ENCODE peak calls at places on chromosomes 4 and X, in ten cellular contexts. One of them, this sample, is unnamed.

GRCh38 chr4:39285111-39285795 is 80.9 kb downstream of the RFC1 start:
- DNase-seq in psoas muscle: no peak
- DNase-seq in A549: no peak
- DNase-seq in transverse colon: no peak
- DNase-seq in SK-N-SH: no peak
- DNase-seq in left lung: no peak
- DNase-seq in heart right ventricle: no peak
- DNase-seq in CD8-positive, alpha-beta T cell: no peak
- DNase-seq in AG04450: no peak
- DNase-seq in lung: no peak
- DNase-seq in this sample: no peak

GRCh38 chr4:2296621-2297601 is 35.0 kb upstream of the MXD4 start:
- DNase-seq in psoas muscle: no peak
- DNase-seq in A549: no peak
- DNase-seq in transverse colon: no peak
- DNase-seq in SK-N-SH: peak
- DNase-seq in left lung: peak
- DNase-seq in heart right ventricle: no peak
- DNase-seq in CD8-positive, alpha-beta T cell: no peak
- DNase-seq in AG04450: no peak
- DNase-seq in lung: no peak
- DNase-seq in this sample: no peak

GRCh38 chrX:103847174-103847870 is 15.3 kb upstream of the RAB9B start:
- DNase-seq in psoas muscle: no peak
- DNase-seq in A549: no peak
- DNase-seq in transverse colon: no peak
- DNase-seq in SK-N-SH: no peak
- DNase-seq in left lung: no peak
- DNase-seq in heart right ventricle: no peak
- DNase-seq in CD8-positive, alpha-beta T cell: no peak
- DNase-seq in AG04450: no peak
- DNase-seq in lung: no peak
- DNase-seq in this sample: no peak

GRCh38 chr4:41670530-41670929 is 78.0 kb downstream of the PHOX2B start:
- DNase-seq in psoas muscle: no peak
- DNase-seq in A549: no peak
- DNase-seq in transverse colon: no peak
- DNase-seq in SK-N-SH: no peak
- DNase-seq in left lung: no peak
- DNase-seq in heart right ventricle: peak
- DNase-seq in CD8-positive, alpha-beta T cell: no peak
- DNase-seq in AG04450: no peak
- DNase-seq in lung: no peak
- DNase-seq in this sample: no peak

GRCh38 chrX:38224160-38224559 is 3.5 kb upstream of the SRPX start:
- DNase-seq in psoas muscle: no peak
- DNase-seq in A549: no peak
- DNase-seq in transverse colon: no peak
- DNase-seq in SK-N-SH: no peak
- DNase-seq in left lung: no peak
- DNase-seq in heart right ventricle: no peak
- DNase-seq in CD8-positive, alpha-beta T cell: no peak
- DNase-seq in AG04450: no peak
- DNase-seq in lung: no peak
- DNase-seq in this sample: no peak

GRCh38 chrX:38817004-38817703 is 15.9 kb downstream of the MID1IP1 start:
- DNase-seq in psoas muscle: peak
- DNase-seq in A549: no peak
- DNase-seq in transverse colon: peak
- DNase-seq in SK-N-SH: no peak
- DNase-seq in left lung: no peak
- DNase-seq in heart right ventricle: peak
- DNase-seq in CD8-positive, alpha-beta T cell: no peak
- DNase-seq in AG04450: no peak
- DNase-seq in lung: peak
- DNase-seq in this sample: no peak

GRCh38 chr4:10951306-10951705 is 266.7 kb upstream of the CLNK start:
- DNase-seq in psoas muscle: no peak
- DNase-seq in A549: no peak
- DNase-seq in transverse colon: no peak
- DNase-seq in SK-N-SH: no peak
- DNase-seq in left lung: no peak
- DNase-seq in heart right ventricle: no peak
- DNase-seq in CD8-positive, alpha-beta T cell: no peak
- DNase-seq in AG04450: no peak
- DNase-seq in lung: no peak
- DNase-seq in this sample: no peak

GRCh38 chr4:95510877-95511276 is 37.9 kb downstream of the UNC5C start:
- DNase-seq in psoas muscle: no peak
- DNase-seq in A549: no peak
- DNase-seq in transverse colon: no peak
- DNase-seq in SK-N-SH: no peak
- DNase-seq in left lung: no peak
- DNase-seq in heart right ventricle: no peak
- DNase-seq in CD8-positive, alpha-beta T cell: no peak
- DNase-seq in AG04450: no peak
- DNase-seq in lung: no peak
- DNase-seq in this sample: peak

GRCh38 chr4:167943872-167944505 is 148.3 kb upstream of the ANXA10 start:
- DNase-seq in psoas muscle: no peak
- DNase-seq in A549: no peak
- DNase-seq in transverse colon: no peak
- DNase-seq in SK-N-SH: no peak
- DNase-seq in left lung: no peak
- DNase-seq in heart right ventricle: no peak
- DNase-seq in CD8-positive, alpha-beta T cell: no peak
- DNase-seq in AG04450: no peak
- DNase-seq in lung: no peak
- DNase-seq in this sample: no peak

DNA sequence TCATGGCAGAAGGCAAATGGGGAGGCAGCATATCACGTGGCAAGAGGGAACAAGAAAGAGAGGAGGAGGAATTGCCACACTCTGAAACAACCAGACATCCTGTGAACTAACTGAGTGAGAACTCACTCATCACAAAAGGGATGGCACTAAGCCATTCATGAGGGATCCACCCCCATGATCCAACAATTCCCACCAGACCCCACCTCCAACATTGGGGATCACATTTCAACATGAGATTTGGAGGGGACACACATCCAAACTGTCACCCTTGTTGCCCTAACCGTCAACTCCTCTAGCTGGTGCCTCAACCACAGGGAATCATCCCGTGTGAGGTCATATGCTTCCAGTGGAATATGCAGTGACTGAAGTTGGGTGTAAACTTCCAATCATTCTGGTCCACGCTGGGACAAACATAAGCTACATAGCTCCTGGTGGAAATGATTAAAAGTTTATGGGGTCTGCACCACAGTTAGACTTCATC is 62.5 kb downstream of the TEX13C start:
- DNase-seq in psoas muscle: no peak
- DNase-seq in A549: no peak
- DNase-seq in transverse colon: no peak
- DNase-seq in SK-N-SH: no peak
- DNase-seq in left lung: no peak
- DNase-seq in heart right ventricle: no peak
- DNase-seq in CD8-positive, alpha-beta T cell: no peak
- DNase-seq in AG04450: no peak
- DNase-seq in lung: no peak
- DNase-seq in this sample: no peak
- H3K27ac ChIP-seq in psoas muscle: no peak
- H3K27ac ChIP-seq in A549: no peak
- H3K27ac ChIP-seq in transverse colon: no peak
- H3K27ac ChIP-seq in SK-N-SH: no peak
- H3K27ac ChIP-seq in left lung: no peak
- H3K27ac ChIP-seq in heart right ventricle: no peak
- H3K27ac ChIP-seq in CD8-positive, alpha-beta T cell: no peak
- H3K27ac ChIP-seq in AG04450: no peak
- H3K27ac ChIP-seq in lung: no peak
- H3K27ac ChIP-seq in this sample: no peak

DNA sequence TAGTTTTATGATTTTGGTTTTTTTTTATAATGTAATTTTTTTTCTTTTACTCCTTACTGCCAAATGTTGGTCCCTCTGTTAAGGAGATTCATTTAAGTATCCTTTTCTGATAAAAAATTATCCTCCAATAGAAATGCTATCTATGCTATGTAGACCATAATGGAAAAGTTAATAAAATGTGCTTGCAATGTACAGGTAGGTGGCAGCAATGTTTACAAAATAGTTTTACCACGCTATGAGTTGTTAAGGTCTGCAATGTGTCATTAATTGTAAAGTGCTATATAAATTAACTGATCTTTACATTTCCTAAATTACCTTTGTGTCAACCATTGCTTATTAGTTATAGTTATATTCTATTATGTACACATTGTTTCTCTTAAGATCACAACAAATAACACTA is 3.8 kb upstream of the CENPC start:
- DNase-seq in psoas muscle: no peak
- DNase-seq in A549: no peak
- DNase-seq in transverse colon: no peak
- DNase-seq in SK-N-SH: peak
- DNase-seq in left lung: no peak
- DNase-seq in heart right ventricle: no peak
- DNase-seq in CD8-positive, alpha-beta T cell: no peak
- DNase-seq in AG04450: no peak
- DNase-seq in lung: no peak
- DNase-seq in this sample: no peak
- TF ChIP-seq CTCF in psoas muscle: no peak
- TF ChIP-seq CTCF in A549: peak
- TF ChIP-seq CTCF in transverse colon: peak
- TF ChIP-seq CTCF in SK-N-SH: peak
- TF ChIP-seq CTCF in left lung: no peak
- TF ChIP-seq CTCF in heart right ventricle: peak
- TF ChIP-seq CTCF in CD8-positive, alpha-beta T cell: peak
- TF ChIP-seq CTCF in AG04450: no peak
- TF ChIP-seq CTCF in lung: peak
- TF ChIP-seq CTCF in this sample: peak

GRCh38 chr4:134622194-134622593 is 420.6 kb upstream of the PABPC4L start:
- DNase-seq in psoas muscle: no peak
- DNase-seq in A549: no peak
- DNase-seq in transverse colon: no peak
- DNase-seq in SK-N-SH: no peak
- DNase-seq in left lung: no peak
- DNase-seq in heart right ventricle: no peak
- DNase-seq in CD8-positive, alpha-beta T cell: no peak
- DNase-seq in AG04450: no peak
- DNase-seq in lung: no peak
- DNase-seq in this sample: no peak

GRCh38 chr4:134628074-134628473 is 426.5 kb upstream of the PABPC4L start:
- DNase-seq in psoas muscle: no peak
- DNase-seq in A549: no peak
- DNase-seq in transverse colon: no peak
- DNase-seq in SK-N-SH: no peak
- DNase-seq in left lung: no peak
- DNase-seq in heart right ventricle: no peak
- DNase-seq in CD8-positive, alpha-beta T cell: no peak
- DNase-seq in AG04450: no peak
- DNase-seq in lung: no peak
- DNase-seq in this sample: no peak

GRCh38 chr4:134627386-134627785 is 425.8 kb upstream of the PABPC4L start:
- DNase-seq in psoas muscle: no peak
- DNase-seq in A549: no peak
- DNase-seq in transverse colon: peak
- DNase-seq in SK-N-SH: no peak
- DNase-seq in left lung: no peak
- DNase-seq in heart right ventricle: no peak
- DNase-seq in CD8-positive, alpha-beta T cell: no peak
- DNase-seq in AG04450: no peak
- DNase-seq in lung: no peak
- DNase-seq in this sample: no peak

DNA sequence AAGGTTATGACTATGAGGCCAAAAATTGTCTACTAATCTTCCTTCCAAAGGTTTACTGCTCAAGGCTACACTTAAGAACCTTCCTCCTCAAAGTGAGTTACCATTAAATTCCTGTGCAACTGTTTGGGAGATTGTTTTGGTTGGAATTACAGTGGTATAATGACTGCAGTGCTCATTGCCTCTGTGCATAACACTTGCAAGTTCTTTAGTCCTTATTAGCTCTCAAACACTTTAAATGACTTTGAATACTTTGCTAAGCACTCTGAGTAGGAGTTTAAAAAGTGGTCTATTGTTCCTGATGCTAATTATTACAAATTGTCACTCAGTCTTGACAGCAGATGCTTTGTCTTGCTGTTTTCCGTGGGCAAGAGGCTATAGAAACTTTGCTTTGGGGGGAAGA is 422.8 kb upstream of the PABPC4L start:
- DNase-seq in psoas muscle: no peak
- DNase-seq in A549: no peak
- DNase-seq in transverse colon: no peak
- DNase-seq in SK-N-SH: no peak
- DNase-seq in left lung: no peak
- DNase-seq in heart right ventricle: no peak
- DNase-seq in CD8-positive, alpha-beta T cell: no peak
- DNase-seq in AG04450: no peak
- DNase-seq in lung: no peak
- DNase-seq in this sample: no peak
- H3K27ac ChIP-seq in psoas muscle: no peak
- H3K27ac ChIP-seq in A549: no peak
- H3K27ac ChIP-seq in transverse colon: no peak
- H3K27ac ChIP-seq in SK-N-SH: no peak
- H3K27ac ChIP-seq in left lung: no peak
- H3K27ac ChIP-seq in heart right ventricle: no peak
- H3K27ac ChIP-seq in CD8-positive, alpha-beta T cell: no peak
- H3K27ac ChIP-seq in AG04450: no peak
- H3K27ac ChIP-seq in lung: no peak
- H3K27ac ChIP-seq in this sample: no peak

DNA sequence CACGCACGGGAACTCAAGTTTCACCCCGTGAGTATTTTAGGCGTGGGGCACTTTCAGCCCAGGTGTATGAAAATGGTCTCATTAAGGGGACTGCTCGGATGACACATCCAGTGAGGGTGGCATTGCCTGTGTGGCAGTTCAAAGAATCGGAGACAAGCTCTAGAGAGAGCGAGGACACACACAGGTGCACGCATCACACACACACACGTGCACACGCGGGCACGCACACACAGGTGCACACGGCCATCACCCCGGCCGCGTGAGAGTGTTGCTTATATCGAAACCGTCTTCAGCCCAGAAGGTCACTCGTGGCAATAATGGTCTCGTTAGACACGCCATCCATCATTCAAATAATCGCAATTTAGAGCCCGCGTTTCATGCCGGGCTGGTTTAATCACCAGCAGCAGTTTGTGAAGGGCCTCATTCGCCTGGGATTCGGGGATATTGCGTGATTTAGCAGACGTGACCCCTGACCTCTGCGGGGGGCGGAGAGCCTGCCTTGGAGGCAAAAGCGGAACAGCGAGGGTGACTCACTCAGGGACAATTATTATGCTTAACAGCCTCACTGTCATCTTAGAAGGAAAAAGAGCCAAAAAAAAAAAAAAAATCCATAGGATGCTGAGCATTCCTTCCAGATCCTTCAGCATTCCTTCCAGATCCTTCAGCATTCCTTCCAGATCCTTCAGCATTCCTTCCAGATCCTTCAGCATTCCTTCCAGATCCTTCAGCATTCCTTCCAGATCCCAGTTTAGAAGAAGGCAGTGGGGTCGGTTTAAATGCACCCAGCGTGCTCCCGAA is 89.4 kb upstream of the PPP2R3B start:
- DNase-seq in psoas muscle: no peak
- DNase-seq in A549: no peak
- DNase-seq in transverse colon: no peak
- DNase-seq in SK-N-SH: no peak
- DNase-seq in left lung: no peak
- DNase-seq in heart right ventricle: no peak
- DNase-seq in CD8-positive, alpha-beta T cell: no peak
- DNase-seq in AG04450: no peak
- DNase-seq in lung: no peak
- DNase-seq in this sample: no peak
- TF ChIP-seq CTCF in psoas muscle: no peak
- TF ChIP-seq CTCF in A549: no peak
- TF ChIP-seq CTCF in transverse colon: no peak
- TF ChIP-seq CTCF in SK-N-SH: no peak
- TF ChIP-seq CTCF in left lung: no peak
- TF ChIP-seq CTCF in heart right ventricle: no peak
- TF ChIP-seq CTCF in CD8-positive, alpha-beta T cell: no peak
- TF ChIP-seq CTCF in AG04450: no peak
- TF ChIP-seq CTCF in lung: no peak
- TF ChIP-seq CTCF in this sample: no peak